ENCODE peak calls at places on chromosomes 13 and 19, in nine cellular contexts. E is stimulated activated CD8-positive, alpha-beta memory T cell treated with anti-CD3 and anti-CD28 coated beads, Interleukin-4, amount 100 ng/mL, for 1 hour; S is IMR-90; P is neural crest cell; R is HT1080; Z is fibroblast of lung; V is activated T-cell treated with anti-CD3 and anti-CD28 coated beads, Interleukin-2, amount 50 U/mL, for 72 hours; J is left ventricle myocardium inferior; O is amniotic epithelial cell. H is an unnamed sample.

GRCh38 chr13:112140366-112140765 is 73.4 kb downstream of the SOX1 start:
- DNase-seq in E (no peak), S (no peak), P (no peak), R (no peak), Z (no peak), V (no peak), J (no peak), O (no peak), H (no peak)

GRCh38 chr13:112767506-112768471 is 78.0 kb downstream of the ATP11A start:
- DNase-seq in E (no peak), S (no peak), P (no peak), R (no peak), Z (no peak), V (no peak), J (peak), O (no peak), H (no peak)

GRCh38 chr13:75687145-75687763 is 51.1 kb downstream of the LMO7 start:
- DNase-seq in E (no peak), S (peak), P (no peak), R (peak), Z (peak), V (no peak), J (no peak), O (peak), H (no peak)

GRCh38 chr19:33064778-33065550 is at the start of gene RHPN2:
- DNase-seq in E (no peak), S (peak), P (peak), R (peak), Z (peak), V (peak), J (peak), O (peak), H (no peak)

GRCh38 chr19:46515290-46515609 is 19.6 kb upstream of the PNMA8B start:
- DNase-seq in E (no peak), S (no peak), P (no peak), R (no peak), Z (no peak), V (no peak), J (no peak), O (no peak), H (no peak)

GRCh38 chr13:27969073-27969865 is at the start of gene CDX2:
- DNase-seq in E (no peak), S (no peak), P (no peak), R (no peak), Z (no peak), V (no peak), J (no peak), O (no peak), H (no peak)

GRCh38 chr19:47272448-47273312 is 2.0 kb upstream of the INAFM1 start:
- DNase-seq in E (no peak), S (no peak), P (no peak), R (no peak), Z (peak), V (no peak), J (peak), O (no peak), H (peak)

GRCh38 chr13:89361909-89362308 is 1690.7 kb downstream of the SLITRK5 start:
- DNase-seq in E (no peak), S (peak), P (no peak), R (no peak), Z (peak), V (no peak), J (no peak), O (peak), H (no peak)

GRCh38 chr19:36417752-36418286 is 625 bp downstream of the ZFP82 start:
- DNase-seq in E (no peak), S (no peak), P (peak), R (peak), Z (no peak), V (no peak), J (no peak), O (no peak), H (no peak)

GRCh38 chr13:24274452-24274971 is 34.9 kb upstream of the C1QTNF9 start:
- DNase-seq in E (peak), S (peak), P (no peak), R (no peak), Z (peak), V (peak), J (peak), O (no peak), H (no peak)

GRCh38 chr19:4557186-4557970 is 2.1 kb downstream of the SEMA6B start:
- DNase-seq in E (no peak), S (no peak), P (no peak), R (no peak), Z (no peak), V (peak), J (no peak), O (no peak), H (no peak)

GRCh38 chr19:45499196-45500180 is 1.2 kb downstream of the PPM1N start:
- DNase-seq in E (no peak), S (no peak), P (peak), R (no peak), Z (no peak), V (peak), J (no peak), O (no peak), H (no peak)

GRCh38 chr13:101596803-101597202 is 144.3 kb downstream of the ITGBL1 start:
- DNase-seq in E (no peak), S (no peak), P (no peak), R (no peak), Z (no peak), V (no peak), J (no peak), O (no peak), H (no peak)

GRCh38 chr19:51614789-51615188 is 15.4 kb downstream of the SIGLEC5 start:
- DNase-seq in E (no peak), S (no peak), P (no peak), R (no peak), Z (no peak), V (no peak), J (no peak), O (no peak), H (no peak)

GRCh38 chr19:14450168-14450874 is 17.2 kb downstream of the PKN1 start:
- DNase-seq in E (no peak), S (no peak), P (no peak), R (peak), Z (no peak), V (peak), J (no peak), O (peak), H (no peak)

GRCh38 chr19:28213476-28214082 is 999.4 kb downstream of the UQCRFS1 start:
- DNase-seq in E (no peak), S (no peak), P (no peak), R (peak), Z (no peak), V (no peak), J (no peak), O (no peak), H (no peak)

GRCh38 chr13:98570929-98571372 is 6.0 kb downstream of the STK24 start:
- DNase-seq in E (no peak), S (no peak), P (no peak), R (peak), Z (no peak), V (peak), J (no peak), O (peak), H (no peak)

GRCh38 chr13:77222000-77222690 is 104.7 kb downstream of the MYCBP2 start:
- DNase-seq in E (no peak), S (no peak), P (no peak), R (no peak), Z (no peak), V (no peak), J (no peak), O (peak), H (no peak)

GRCh38 chr13:114196629-114197028 is 17.6 kb downstream of the CFAP97D2 start:
- DNase-seq in E (no peak), S (no peak), P (no peak), R (no peak), Z (no peak), V (no peak), J (no peak), O (no peak), H (no peak)

H was measured in thoracic aorta.